ENCODE peak calls at places on chromosomes 6 and 20, in ten cellular contexts. D, X, R, U, A, I, C, V, Y and H are unnamed samples. For H3K9me3, the result is how much of the 10 kb centered on the place peaks cover.

GRCh38 chr20:44026932-44027685 is 112.5 kb downstream of the TOX2 start:
- DNase-seq in D (peak), X (no peak), R (no peak), U (no peak), A (no peak), I (no peak), C (no peak), V (no peak), Y (no peak), H (no peak)

GRCh38 chr6:116682334-116682712 is 1.3 kb downstream of the KPNA5 start:
- DNase-seq in D (no peak), X (no peak), R (no peak), U (no peak), A (no peak), I (no peak), C (no peak), V (no peak), Y (peak), H (no peak)

GRCh38 chr6:35164277-35164676 is 23.1 kb upstream of the TCP11 start:
- DNase-seq in D (no peak), X (no peak), R (no peak), U (no peak), A (no peak), I (no peak), C (no peak), V (no peak), Y (no peak), H (no peak)

GRCh38 chr6:157718788-157719187 is 104.3 kb upstream of the SNX9 start:
- DNase-seq in D (no peak), X (no peak), R (no peak), U (no peak), A (no peak), I (no peak), C (no peak), V (no peak), Y (no peak), H (no peak)

GRCh38 chr20:52190437-52191131 is 995 bp downstream of the ZFP64 start:
- DNase-seq in D (no peak), X (peak), R (peak), U (no peak), A (no peak), I (no peak), C (no peak), V (peak), Y (no peak), H (peak)

GRCh38 chr6:26501482-26501986 is 1.4 kb downstream of the BTN1A1 start:
- DNase-seq in D (peak), X (peak), R (peak), U (peak), A (no peak), I (peak), C (no peak), V (peak), Y (no peak), H (peak)

GRCh38 chr20:58246346-58246745 is 17.9 kb upstream of the ANKRD60 start:
- DNase-seq in D (no peak), X (no peak), R (no peak), U (no peak), A (no peak), I (no peak), C (no peak), V (no peak), Y (no peak), H (no peak)

GRCh38 chr20:10177326-10177725 is 41.3 kb upstream of the SNAP25 start:
- DNase-seq in D (no peak), X (no peak), R (no peak), U (no peak), A (no peak), I (no peak), C (no peak), V (no peak), Y (no peak), H (no peak)

GRCh38 chr6:121879149-121879548 is 443.7 kb downstream of the GJA1 start:
- DNase-seq in D (no peak), X (no peak), R (no peak), U (no peak), A (no peak), I (no peak), C (no peak), V (no peak), Y (no peak), H (no peak)

GRCh38 chr6:109002100-109002697 is 92.4 kb downstream of the SESN1 start:
- DNase-seq in D (no peak), X (no peak), R (no peak), U (no peak), A (no peak), I (no peak), C (no peak), V (no peak), Y (no peak), H (no peak)

GRCh38 chr6:98976674-98977365 is 29.1 kb upstream of the FBXL4 start:
- DNase-seq in D (no peak), X (no peak), R (no peak), U (no peak), A (no peak), I (no peak), C (no peak), V (no peak), Y (no peak), H (no peak)

GRCh38 chr6:24330137-24330732 is 27.6 kb downstream of the DCDC2 start:
- DNase-seq in D (no peak), X (no peak), R (no peak), U (no peak), A (no peak), I (no peak), C (no peak), V (no peak), Y (no peak), H (no peak)

GRCh38 chr6:47698342-47698787 is at the start of gene ADGRF4:
- DNase-seq in D (no peak), X (no peak), R (no peak), U (no peak), A (no peak), I (no peak), C (no peak), V (no peak), Y (no peak), H (no peak)

GRCh38 chr20:19967441-19967840 is 49.7 kb upstream of the NAA20 start:
- DNase-seq in D (no peak), X (no peak), R (no peak), U (no peak), A (no peak), I (no peak), C (no peak), V (no peak), Y (no peak), H (no peak)

GRCh38 chr6:4776967-4777925 is 1.0 kb downstream of the CDYL start:
- DNase-seq in D (no peak), X (no peak), R (no peak), U (peak), A (no peak), I (peak), C (no peak), V (peak), Y (no peak), H (no peak)

GRCh38 chr20:9241232-9241692 is 172.4 kb downstream of the PLCB4 start:
- DNase-seq in D (no peak), X (no peak), R (no peak), U (no peak), A (no peak), I (no peak), C (no peak), V (no peak), Y (no peak), H (no peak)

GRCh38 chr6:156662025-156662445 is 115.1 kb upstream of the ARID1B start:
- DNase-seq in D (no peak), X (no peak), R (peak), U (no peak), A (peak), I (no peak), C (no peak), V (peak), Y (no peak), H (no peak)

GRCh38 chr20:13046409-13046808 is 37.6 kb downstream of the SPTLC3 start:
- DNase-seq in D (no peak), X (no peak), R (peak), U (no peak), A (no peak), I (no peak), C (no peak), V (no peak), Y (no peak), H (no peak)

GRCh38 chr6:328924-329323 is 36.6 kb downstream of the DUSP22 start:
- DNase-seq in D (peak), X (no peak), R (no peak), U (no peak), A (no peak), I (no peak), C (no peak), V (no peak), Y (no peak), H (no peak)

GRCh38 chr6:329888-330691 is 37.8 kb downstream of the DUSP22 start:
- DNase-seq in D (peak), X (peak), R (no peak), U (no peak), A (no peak), I (no peak), C (peak), V (no peak), Y (no peak), H (no peak)

GRCh38 chr6:326896-327537 is 34.7 kb downstream of the DUSP22 start:
- DNase-seq in D (peak), X (no peak), R (no peak), U (no peak), A (no peak), I (no peak), C (peak), V (no peak), Y (no peak), H (no peak)

GRCh38 chr6:327538-328183 is 35.4 kb downstream of the DUSP22 start:
- DNase-seq in D (peak), X (no peak), R (no peak), U (no peak), A (no peak), I (no peak), C (peak), V (no peak), Y (no peak), H (no peak)

GRCh38 chr6:328184-328670 is 35.9 kb downstream of the DUSP22 start:
- DNase-seq in D (peak), X (no peak), R (no peak), U (peak), A (no peak), I (no peak), C (no peak), V (no peak), Y (no peak), H (peak)
- H3K9me3 ChIP-seq in D (under half), X (under half), R (under half), U (under half), A (under half), I (under half), C (under half), V (under half), Y (under half), H (under half)

GRCh38 chr20:62150236-62150575 is 6.6 kb downstream of the SS18L1 start:
- DNase-seq in D (no peak), X (no peak), R (no peak), U (no peak), A (no peak), I (no peak), C (no peak), V (no peak), Y (no peak), H (no peak)
- H3K27ac ChIP-seq in D (no peak), X (peak), R (no peak), U (no peak), A (no peak), I (no peak), C (no peak), V (no peak), Y (no peak), H (no peak)

DNA sequence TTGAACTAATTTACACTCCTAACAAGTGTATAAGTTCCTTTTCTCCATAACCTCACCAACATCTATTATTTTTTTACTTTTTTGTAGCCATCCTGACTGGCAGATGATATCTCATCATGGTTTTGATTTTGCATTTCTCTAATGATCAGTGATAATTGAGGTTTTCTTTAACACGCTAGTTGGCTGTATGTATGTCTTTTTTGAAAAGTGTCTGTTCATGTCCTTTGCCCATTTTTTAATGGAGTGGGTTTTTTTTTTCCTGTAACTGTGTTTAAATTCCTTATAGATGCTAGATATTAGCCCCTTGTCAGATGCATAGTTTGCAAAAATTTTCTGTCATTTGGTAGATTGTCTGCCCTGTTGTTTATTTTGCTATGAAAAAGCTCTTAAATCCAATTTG is 39.6 kb upstream of the TRIM39 start:
- DNase-seq in D (no peak), X (no peak), R (no peak), U (no peak), A (no peak), I (no peak), C (no peak), V (no peak), Y (no peak), H (no peak)
- H3K9me3 ChIP-seq in D (under half), X (half or more), R (under half), U (under half), A (under half), I (half or more), C (under half), V (under half), Y (under half), H (half or more)

DNA sequence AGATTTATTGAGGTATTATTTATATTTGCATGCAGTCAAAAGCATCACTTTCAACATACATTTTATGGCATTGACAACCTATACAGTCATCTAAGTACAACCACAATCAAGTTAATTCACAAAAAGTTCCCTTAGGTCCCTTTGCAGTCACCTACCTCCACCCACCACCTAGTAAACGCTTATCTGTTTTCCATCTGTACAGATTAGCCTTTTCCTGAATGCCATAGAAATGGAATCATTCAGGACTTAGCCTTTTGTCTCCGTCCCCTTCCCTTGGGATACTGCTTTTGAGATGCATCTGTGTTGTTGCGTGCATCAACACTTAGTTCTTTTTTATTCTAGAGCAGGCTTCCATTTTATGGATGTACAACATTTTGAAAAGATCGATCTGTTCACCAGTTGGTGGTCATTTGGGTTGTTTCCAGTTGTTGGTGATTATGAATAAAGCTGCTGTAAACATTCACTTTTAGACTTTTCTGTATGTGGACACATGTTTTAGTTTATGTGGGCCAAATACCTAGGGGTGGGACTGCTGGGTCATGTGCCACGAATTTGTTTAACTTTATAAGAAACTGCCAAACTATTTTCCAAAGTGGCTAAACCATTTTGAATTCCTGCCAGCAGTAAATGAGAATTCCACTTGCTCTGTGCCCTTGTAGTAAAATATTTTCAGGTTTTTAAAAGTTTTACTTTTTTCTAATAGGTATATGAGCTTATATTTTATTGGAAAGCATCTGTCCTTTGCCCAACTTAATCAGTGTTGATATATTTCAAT is 17.6 kb upstream of the IFNGR1 start:
- DNase-seq in D (no peak), X (no peak), R (no peak), U (no peak), A (no peak), I (no peak), C (no peak), V (no peak), Y (no peak), H (no peak)
- H3K27ac ChIP-seq in D (peak), X (peak), R (no peak), U (no peak), A (no peak), I (no peak), C (peak), V (no peak), Y (no peak), H (peak)

GRCh38 chr6:16807956-16808355 is 46.7 kb upstream of the ATXN1 start:
- DNase-seq in D (no peak), X (no peak), R (no peak), U (no peak), A (no peak), I (no peak), C (no peak), V (no peak), Y (no peak), H (no peak)

GRCh38 chr6:16810411-16810810 is 49.2 kb upstream of the ATXN1 start:
- DNase-seq in D (no peak), X (no peak), R (no peak), U (no peak), A (no peak), I (no peak), C (no peak), V (no peak), Y (no peak), H (no peak)

GRCh38 chr6:16811277-16811979 is 50.2 kb upstream of the ATXN1 start:
- DNase-seq in D (no peak), X (no peak), R (no peak), U (no peak), A (no peak), I (no peak), C (no peak), V (no peak), Y (no peak), H (no peak)

GRCh38 chr6:16812993-16813392 is 51.7 kb upstream of the ATXN1 start:
- DNase-seq in D (no peak), X (no peak), R (no peak), U (no peak), A (no peak), I (no peak), C (no peak), V (no peak), Y (no peak), H (no peak)

DNA sequence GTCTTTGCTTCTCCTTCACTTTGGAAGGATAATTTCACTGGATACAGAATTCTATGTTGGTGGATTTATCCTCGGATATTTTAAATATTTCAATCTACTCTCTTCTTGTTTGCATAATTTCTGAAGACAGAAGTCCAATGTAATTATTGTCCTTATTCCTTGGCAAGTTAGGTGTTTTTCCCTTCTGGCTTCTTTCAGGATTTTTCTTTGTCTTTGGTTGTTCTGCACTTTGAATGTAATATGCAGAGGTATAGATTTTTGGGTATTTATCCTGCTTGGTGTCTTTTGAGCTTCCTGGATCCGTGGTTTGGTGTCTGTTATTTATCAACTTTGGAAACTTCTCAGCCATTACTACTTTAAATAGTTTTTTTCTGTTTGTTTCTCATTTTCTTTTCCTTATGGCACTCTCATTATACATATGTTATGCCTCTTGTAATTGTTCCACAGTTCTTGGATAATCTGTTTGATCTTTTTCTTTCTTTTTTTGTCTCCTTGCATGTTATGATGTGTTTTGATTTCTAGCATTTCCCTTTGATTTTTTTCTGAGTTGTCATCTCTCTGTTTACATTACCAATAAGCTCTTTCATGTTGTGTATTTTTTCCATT is 48.6 kb upstream of the ATXN1 start:
- DNase-seq in D (no peak), X (no peak), R (no peak), U (no peak), A (no peak), I (no peak), C (no peak), V (no peak), Y (no peak), H (no peak)
- H3K9me3 ChIP-seq in D (under half), X (under half), R (under half), U (under half), A (under half), I (under half), C (under half), V (under half), Y (under half), H (under half)

GRCh38 chr20:31707258-31707615 is 15.4 kb downstream of the BCL2L1 start:
- DNase-seq in D (no peak), X (no peak), R (no peak), U (no peak), A (no peak), I (no peak), C (no peak), V (no peak), Y (no peak), H (no peak)

GRCh38 chr20:31710423-31711250 is 12.0 kb downstream of the BCL2L1 start:
- DNase-seq in D (peak), X (peak), R (no peak), U (no peak), A (no peak), I (peak), C (no peak), V (no peak), Y (no peak), H (no peak)

GRCh38 chr20:31709939-31710338 is 12.7 kb downstream of the BCL2L1 start:
- DNase-seq in D (peak), X (no peak), R (no peak), U (no peak), A (no peak), I (no peak), C (no peak), V (no peak), Y (no peak), H (no peak)

GRCh38 chr20:31707994-31708744 is 14.5 kb downstream of the BCL2L1 start:
- DNase-seq in D (peak), X (peak), R (peak), U (no peak), A (no peak), I (peak), C (no peak), V (peak), Y (no peak), H (peak)

DNA sequence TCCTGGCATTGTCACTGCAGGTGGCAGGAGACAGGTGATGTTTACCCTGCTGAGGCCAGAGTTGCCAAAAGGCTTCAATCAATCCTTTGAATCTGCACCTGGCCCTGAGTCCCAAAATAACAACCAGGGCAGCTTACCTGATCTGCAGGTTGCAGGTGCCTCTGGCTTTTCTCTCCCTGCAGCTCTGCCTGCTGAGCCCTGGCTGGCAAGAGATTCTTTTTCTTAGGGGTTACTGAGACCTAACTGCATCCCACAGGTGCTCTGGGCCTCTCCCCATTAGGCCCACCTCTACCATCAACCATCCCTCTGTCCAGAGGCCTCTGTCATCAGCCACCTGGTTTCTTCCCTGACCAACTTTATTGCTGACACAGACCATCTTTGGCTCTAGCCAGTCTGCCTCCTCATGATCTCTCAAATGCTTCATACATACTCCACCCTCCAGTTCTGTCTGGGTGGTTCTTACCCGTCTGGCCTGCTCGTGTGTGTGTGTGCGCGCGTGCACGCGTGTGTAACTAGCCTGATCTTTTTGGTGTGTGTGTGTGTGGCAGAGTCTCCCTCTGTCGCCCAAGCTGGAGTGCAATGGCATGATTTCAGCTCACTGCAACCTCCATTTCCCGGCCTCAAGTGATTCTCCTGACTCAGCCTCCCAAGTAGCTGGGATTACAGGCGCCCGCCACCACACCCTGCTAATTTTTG is 13.7 kb downstream of the BCL2L1 start:
- DNase-seq in D (peak), X (no peak), R (no peak), U (no peak), A (no peak), I (no peak), C (no peak), V (no peak), Y (no peak), H (no peak)
- H3K27ac ChIP-seq in D (peak), X (peak), R (peak), U (peak), A (no peak), I (peak), C (peak), V (peak), Y (no peak), H (peak)